ENCODE peak calls at places on chromosomes 5 and 9, in five cellular contexts. Q is H9, X is H1, I is trophoblast cell, O is neuronal stem cell. S is an unnamed sample.

GRCh38 chr5:111735829-111736228 is 21.2 kb downstream of the NREP start:
- DNase-seq in Q (peak; percentile 58), X (no peak), I (peak; percentile 39), O (no peak), S (peak; percentile 94)

GRCh38 chr9:93119953-93120845 is 13.9 kb downstream of the NINJ1 start:
- DNase-seq in Q (peak; percentile 23), X (no peak), I (peak; percentile 74), O (no peak), S (peak; percentile 91)

GRCh38 chr5:14901462-14902051 is 30.0 kb upstream of the ANKH start:
- DNase-seq in Q (no peak), X (no peak), I (peak; percentile 89), O (no peak), S (peak; percentile 57)

GRCh38 chr5:173812811-173813550 is 75.2 kb upstream of the CPEB4 start:
- DNase-seq in Q (no peak), X (no peak), I (peak; percentile 63), O (no peak), S (peak; percentile 46)

GRCh38 chr9:98374385-98375051 is 119.1 kb upstream of the TBC1D2 start:
- DNase-seq in Q (no peak), X (no peak), I (peak; percentile 82), O (no peak), S (peak; percentile 55)

GRCh38 chr9:89425024-89425805 is 72.7 kb downstream of the SEMA4D start:
- DNase-seq in Q (no peak), X (no peak), I (no peak), O (no peak), S (peak; percentile 28)

GRCh38 chr9:135210676-135211523 is 123.4 kb downstream of the OLFM1 start:
- DNase-seq in Q (no peak), X (no peak), I (no peak), O (no peak), S (no peak)

GRCh38 chr5:136212252-136212721 is 19.3 kb upstream of the SMIM32 start:
- DNase-seq in Q (peak; percentile 67), X (peak; percentile 84), I (peak; percentile 67), O (peak; percentile 51), S (peak; percentile 45)

GRCh38 chr5:172187118-172188032 is 649 bp downstream of the STK10 start:
- DNase-seq in Q (peak; percentile 67), X (peak; percentile 86), I (peak; percentile 91), O (peak; percentile 27), S (peak; percentile 87)

GRCh38 chr5:172630961-172631360 is 10.1 kb upstream of the NEURL1B start:
- DNase-seq in Q (peak; percentile 29), X (no peak), I (no peak), O (no peak), S (no peak)

GRCh38 chr5:22850981-22851380 is 2.2 kb downstream of the CDH12 start:
- DNase-seq in Q (no peak), X (no peak), I (no peak), O (no peak), S (peak; percentile 31)

GRCh38 chr5:78776637-78777036 is 128.1 kb upstream of the LHFPL2 start:
- DNase-seq in Q (no peak), X (no peak), I (peak; percentile 14), O (no peak), S (peak; percentile 33)

GRCh38 chr5:94240616-94241287 is 377.7 kb downstream of the KIAA0825 start:
- DNase-seq in Q (no peak), X (no peak), I (no peak), O (no peak), S (no peak)

GRCh38 chr5:30000231-30000630 is 1193.3 kb upstream of the CDH6 start:
- DNase-seq in Q (no peak), X (no peak), I (no peak), O (no peak), S (no peak)

GRCh38 chr5:92409131-92409530 is 1026.0 kb upstream of the ARRDC3 start:
- DNase-seq in Q (no peak), X (no peak), I (no peak), O (no peak), S (no peak)

GRCh38 chr5:38515648-38516047 is 40.8 kb downstream of the LIFR start:
- DNase-seq in Q (no peak), X (no peak), I (no peak), O (no peak), S (peak; percentile 40)

GRCh38 chr9:97462914-97463313 is 38.6 kb upstream of the TMOD1 start:
- DNase-seq in Q (peak; percentile 34), X (no peak), I (no peak), O (no peak), S (no peak)

GRCh38 chr5:1000329-1000728 is 8.3 kb upstream of the NKD2 start:
- DNase-seq in Q (no peak), X (no peak), I (no peak), O (no peak), S (no peak)

GRCh38 chr5:91109634-91110033 is 273.5 kb downstream of the ARRDC3 start:
- DNase-seq in Q (no peak), X (no peak), I (no peak), O (no peak), S (no peak)

GRCh38 chr9:95005276-95006141 is 279.0 kb downstream of the AOPEP start:
- DNase-seq in Q (no peak), X (no peak), I (no peak), O (no peak), S (peak; percentile 6)

DNA sequence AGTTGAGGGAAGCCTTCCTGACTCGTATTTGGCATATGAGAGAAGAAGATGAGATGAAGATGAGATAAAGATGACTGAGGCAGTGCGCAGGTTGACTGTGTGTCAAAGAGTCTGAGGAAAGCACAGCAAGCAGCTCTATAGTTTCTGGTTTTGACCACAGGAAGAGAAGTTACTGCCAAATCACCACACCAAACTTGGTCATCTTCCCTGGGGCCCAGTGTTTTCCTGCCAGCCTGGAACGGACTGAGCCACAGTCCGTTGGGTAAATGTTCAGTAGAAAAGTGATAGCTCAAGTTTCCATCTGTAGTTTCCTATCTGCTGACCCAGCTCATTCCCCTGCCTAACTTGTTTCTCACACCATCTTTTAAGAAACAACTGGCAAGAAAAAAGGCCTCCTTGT is 80.7 kb upstream of the ADAMTS19 start:
- DNase-seq in Q (no peak), X (no peak), I (no peak), O (no peak), S (no peak)
- H2BK12ac ChIP-seq in Q (no peak overlapping the region), X (no peak overlapping the region), I (no peak overlapping the region), O (no peak overlapping the region), S (no peak overlapping the region)

GRCh38 chr9:123796618-123797484 is 133.1 kb downstream of the DENND1A start:
- DNase-seq in Q (no peak), X (no peak), I (no peak), O (no peak), S (peak; percentile 12)
- H2BK12ac ChIP-seq in Q (no peak overlapping the region), X (no peak overlapping the region), I (no peak overlapping the region), O (no peak overlapping the region), S (no peak overlapping the region)

GRCh38 chr5:95864944-95865504 is 42.5 kb upstream of the GLRX start:
- DNase-seq in Q (no peak), X (no peak), I (no peak), O (no peak), S (peak; percentile 56)

GRCh38 chr5:95864456-95864855 is 41.9 kb upstream of the GLRX start:
- DNase-seq in Q (no peak), X (no peak), I (no peak), O (no peak), S (peak; percentile 20)

GRCh38 chr5:95862636-95863382 is 40.3 kb upstream of the GLRX start:
- DNase-seq in Q (no peak), X (no peak), I (peak; percentile 34), O (no peak), S (peak; percentile 71)

GRCh38 chr5:95861858-95862561 is 39.5 kb upstream of the GLRX start:
- DNase-seq in Q (no peak), X (no peak), I (peak; percentile 83), O (no peak), S (peak; percentile 86)

DNA sequence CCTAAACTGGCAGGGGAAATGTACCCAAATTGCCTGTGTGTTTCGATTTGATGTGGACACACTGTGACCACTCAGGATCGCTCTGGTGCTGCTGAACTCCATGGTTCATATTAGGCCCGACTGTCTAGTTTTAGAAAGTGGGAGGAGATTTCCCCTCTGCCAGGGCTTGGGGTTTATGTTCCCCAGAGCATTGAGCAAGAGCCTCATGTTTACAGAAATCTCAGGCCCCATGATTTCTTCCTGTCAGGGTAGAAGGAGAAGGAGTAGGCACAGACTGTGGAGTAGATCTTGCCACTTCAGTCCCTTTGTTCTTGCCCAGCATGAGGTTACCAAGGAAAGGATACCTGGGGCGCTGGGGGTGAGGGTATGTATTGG is 40.8 kb upstream of the GLRX start:
- DNase-seq in Q (no peak), X (no peak), I (no peak), O (no peak), S (peak; percentile 78)
- H2BK12ac ChIP-seq in Q (no peak overlapping the region), X (peak overlapping the region; percentile 42), I (peak overlapping the region; percentile 44), O (no peak overlapping the region), S (peak overlapping the region; percentile 53)

GRCh38 chr9:91960367-91960766 is 10.3 kb upstream of the ROR2 start:
- DNase-seq in Q (no peak), X (no peak), I (no peak), O (no peak), S (no peak)

GRCh38 chr9:91958179-91958578 is 8.2 kb upstream of the ROR2 start:
- DNase-seq in Q (no peak), X (no peak), I (no peak), O (no peak), S (no peak)

GRCh38 chr9:91967259-91967658 is 17.2 kb upstream of the ROR2 start:
- DNase-seq in Q (no peak), X (no peak), I (no peak), O (no peak), S (no peak)

GRCh38 chr9:91966503-91966902 is 16.5 kb upstream of the ROR2 start:
- DNase-seq in Q (no peak), X (no peak), I (no peak), O (no peak), S (no peak)

DNA sequence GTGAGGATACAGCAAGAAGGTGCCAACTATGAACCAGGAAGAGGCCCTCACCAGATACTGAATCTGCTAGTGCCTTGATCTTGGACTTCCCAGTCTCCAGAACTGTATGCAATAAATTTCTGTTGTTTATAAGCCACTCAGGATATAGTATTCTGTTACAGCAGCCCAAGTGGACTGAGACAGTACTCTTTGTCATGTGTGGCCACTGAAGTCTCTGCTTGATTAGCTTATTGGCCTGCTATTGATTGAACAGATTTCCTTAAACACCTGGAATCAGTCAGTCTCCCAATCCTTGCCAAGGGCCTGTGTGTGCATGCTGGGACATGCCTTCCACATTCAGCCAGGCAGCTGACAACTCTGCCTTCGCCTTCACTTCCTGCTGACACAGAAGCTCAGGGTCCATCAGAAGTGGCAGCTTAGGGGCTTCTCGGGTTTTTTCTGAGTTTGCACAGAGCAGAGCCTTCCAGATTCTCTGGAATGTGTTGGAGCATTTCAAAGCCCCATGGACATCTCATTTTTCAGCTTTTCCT is 13.7 kb upstream of the ROR2 start:
- DNase-seq in Q (no peak), X (no peak), I (no peak), O (no peak), S (no peak)
- H2BK12ac ChIP-seq in Q (no peak overlapping the region), X (no peak overlapping the region), I (no peak overlapping the region), O (no peak overlapping the region), S (no peak overlapping the region)

DNA sequence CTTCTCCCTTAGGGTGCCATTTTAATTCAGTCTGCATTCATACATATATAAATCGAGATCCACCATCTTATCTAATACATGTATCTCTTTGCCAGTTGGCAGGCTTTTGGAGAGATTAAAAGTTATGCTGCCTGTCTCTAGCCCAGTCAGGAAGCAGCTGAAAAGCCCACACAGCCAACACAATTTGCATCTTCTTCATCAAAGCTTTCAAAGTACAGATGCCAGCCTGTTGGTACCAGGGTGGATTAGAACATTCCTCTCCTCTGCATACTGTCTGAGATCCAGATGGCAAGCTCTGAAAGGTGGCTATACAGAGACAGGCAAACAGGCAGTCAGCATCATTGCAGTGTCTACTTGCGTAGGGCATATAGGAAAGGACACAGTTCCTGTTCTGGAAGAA is 194.2 kb downstream of the DEPDC1B start:
- DNase-seq in Q (no peak), X (no peak), I (no peak), O (no peak), S (no peak)
- H2BK12ac ChIP-seq in Q (no peak overlapping the region), X (no peak overlapping the region), I (no peak overlapping the region), O (no peak overlapping the region), S (no peak overlapping the region)